ENCODE peak calls at places on chromosomes 7 and 10, in ten cellular contexts. C is CD8-positive, alpha-beta T cell; O is mesendoderm; D is K562; W is IMR-90; K is hepatocyte; X is PC-3; N is iPS DF 6.9; A is tibial artery; Y is cardiac muscle cell. R is an unnamed sample.

GRCh38 chr10:124746992-124747391 is 2.8 kb upstream of the FAM53B start:
- DNase-seq in C (no peak), O (no peak), D (no peak), W (no peak), K (peak), X (no peak), N (no peak), A (no peak), Y (no peak), R (no peak)

GRCh38 chr7:133436014-133436428 is 183.1 kb downstream of the EXOC4 start:
- DNase-seq in C (no peak), O (no peak), D (no peak), W (peak), K (no peak), X (no peak), N (no peak), A (no peak), Y (peak), R (no peak)

GRCh38 chr7:50953820-50954219 is 171.1 kb upstream of the GRB10 start:
- DNase-seq in C (no peak), O (peak), D (no peak), W (peak), K (no peak), X (peak), N (no peak), A (no peak), Y (peak), R (no peak)

GRCh38 chr10:85651507-85651902 is 715.1 kb downstream of the GRID1 start:
- DNase-seq in C (no peak), O (peak), D (no peak), W (no peak), K (peak), X (no peak), N (no peak), A (no peak), Y (no peak), R (no peak)

GRCh38 chr7:115844857-115845256 is 185.7 kb downstream of the TFEC start:
- DNase-seq in C (no peak), O (no peak), D (no peak), W (peak), K (no peak), X (no peak), N (no peak), A (no peak), Y (peak), R (no peak)

GRCh38 chr7:30938435-30939316 is 25.1 kb upstream of the GHRHR start:
- DNase-seq in C (peak), O (peak), D (peak), W (peak), K (peak), X (peak), N (peak), A (peak), Y (peak), R (peak)

GRCh38 chr7:124022551-124022950 is 10.3 kb downstream of the TMEM229A start:
- DNase-seq in C (no peak), O (no peak), D (no peak), W (no peak), K (no peak), X (no peak), N (no peak), A (no peak), Y (no peak), R (no peak)

GRCh38 chr7:70356324-70356797 is 758.1 kb downstream of the AUTS2 start:
- DNase-seq in C (no peak), O (no peak), D (no peak), W (no peak), K (no peak), X (no peak), N (no peak), A (no peak), Y (no peak), R (no peak)

GRCh38 chr10:5890519-5890878 is 456 bp downstream of the FBH1 start:
- DNase-seq in C (no peak), O (peak), D (no peak), W (no peak), K (peak), X (peak), N (no peak), A (no peak), Y (peak), R (no peak)

GRCh38 chr10:33215154-33215553 is 119.3 kb downstream of the NRP1 start:
- DNase-seq in C (no peak), O (no peak), D (no peak), W (peak), K (peak), X (peak), N (no peak), A (no peak), Y (peak), R (no peak)

GRCh38 chr7:95028683-95029082 is 121.3 kb downstream of the PPP1R9A start:
- DNase-seq in C (no peak), O (no peak), D (no peak), W (no peak), K (no peak), X (no peak), N (no peak), A (no peak), Y (no peak), R (no peak)

GRCh38 chr7:50149364-50149763 is 56.3 kb upstream of the ZPBP start:
- DNase-seq in C (no peak), O (no peak), D (no peak), W (no peak), K (no peak), X (no peak), N (no peak), A (no peak), Y (no peak), R (no peak)

GRCh38 chr7:88218836-88219605 is 817 bp downstream of the SRI start:
- DNase-seq in C (peak), O (peak), D (peak), W (peak), K (peak), X (peak), N (no peak), A (peak), Y (peak), R (peak)

GRCh38 chr7:140631602-140632001 is 9.0 kb downstream of the DENND2A start:
- DNase-seq in C (no peak), O (no peak), D (no peak), W (no peak), K (no peak), X (no peak), N (no peak), A (peak), Y (no peak), R (no peak)

GRCh38 chr7:70573202-70573810 is 558.6 kb upstream of the GALNT17 start:
- DNase-seq in C (no peak), O (no peak), D (no peak), W (no peak), K (no peak), X (no peak), N (no peak), A (no peak), Y (no peak), R (no peak)

GRCh38 chr10:60911715-60912114 is 32.3 kb downstream of the RHOBTB1 start:
- DNase-seq in C (no peak), O (no peak), D (no peak), W (no peak), K (no peak), X (no peak), N (no peak), A (no peak), Y (no peak), R (no peak)

GRCh38 chr10:60910543-60910942 is 33.4 kb downstream of the RHOBTB1 start:
- DNase-seq in C (no peak), O (no peak), D (no peak), W (no peak), K (no peak), X (no peak), N (no peak), A (peak), Y (peak), R (no peak)

GRCh38 chr10:60911216-60911615 is 32.8 kb downstream of the RHOBTB1 start:
- DNase-seq in C (no peak), O (no peak), D (no peak), W (no peak), K (no peak), X (no peak), N (no peak), A (no peak), Y (no peak), R (no peak)

GRCh38 chr10:60907972-60908371 is 36.0 kb downstream of the RHOBTB1 start:
- DNase-seq in C (no peak), O (no peak), D (no peak), W (no peak), K (no peak), X (no peak), N (no peak), A (no peak), Y (peak), R (no peak)

GRCh38 chr10:60908896-60909295 is 35.1 kb downstream of the RHOBTB1 start:
- DNase-seq in C (no peak), O (no peak), D (no peak), W (no peak), K (no peak), X (no peak), N (no peak), A (no peak), Y (no peak), R (no peak)
- H3K27ac ChIP-seq in C (no peak), O (no peak), D (no peak), W (no peak), K (peak), X (no peak), N (no peak), A (no peak), Y (no peak), R (no peak)

GRCh38 chr7:121186746-121187145 is 142.1 kb upstream of the WNT16 start:
- DNase-seq in C (no peak), O (no peak), D (no peak), W (no peak), K (no peak), X (no peak), N (no peak), A (no peak), Y (no peak), R (no peak)
- H3K4me3 ChIP-seq in C (no peak), O (no peak), D (no peak), W (no peak), K (no peak), X (no peak), N (no peak), A (no peak), Y (no peak), R (no peak)

GRCh38 chr10:132200344-132201110 is 13.8 kb downstream of the DPYSL4 start:
- DNase-seq in C (no peak), O (no peak), D (no peak), W (no peak), K (no peak), X (no peak), N (no peak), A (no peak), Y (no peak), R (no peak)

GRCh38 chr10:132198068-132198370 is 11.3 kb downstream of the DPYSL4 start:
- DNase-seq in C (no peak), O (no peak), D (no peak), W (no peak), K (no peak), X (no peak), N (no peak), A (no peak), Y (no peak), R (no peak)

GRCh38 chr10:132198381-132199181 is 11.8 kb downstream of the DPYSL4 start:
- DNase-seq in C (no peak), O (no peak), D (no peak), W (no peak), K (no peak), X (no peak), N (no peak), A (no peak), Y (no peak), R (peak)

GRCh38 chr10:132199854-132200311 is 13.1 kb downstream of the DPYSL4 start:
- DNase-seq in C (no peak), O (no peak), D (no peak), W (no peak), K (no peak), X (no peak), N (no peak), A (no peak), Y (no peak), R (no peak)

DNA sequence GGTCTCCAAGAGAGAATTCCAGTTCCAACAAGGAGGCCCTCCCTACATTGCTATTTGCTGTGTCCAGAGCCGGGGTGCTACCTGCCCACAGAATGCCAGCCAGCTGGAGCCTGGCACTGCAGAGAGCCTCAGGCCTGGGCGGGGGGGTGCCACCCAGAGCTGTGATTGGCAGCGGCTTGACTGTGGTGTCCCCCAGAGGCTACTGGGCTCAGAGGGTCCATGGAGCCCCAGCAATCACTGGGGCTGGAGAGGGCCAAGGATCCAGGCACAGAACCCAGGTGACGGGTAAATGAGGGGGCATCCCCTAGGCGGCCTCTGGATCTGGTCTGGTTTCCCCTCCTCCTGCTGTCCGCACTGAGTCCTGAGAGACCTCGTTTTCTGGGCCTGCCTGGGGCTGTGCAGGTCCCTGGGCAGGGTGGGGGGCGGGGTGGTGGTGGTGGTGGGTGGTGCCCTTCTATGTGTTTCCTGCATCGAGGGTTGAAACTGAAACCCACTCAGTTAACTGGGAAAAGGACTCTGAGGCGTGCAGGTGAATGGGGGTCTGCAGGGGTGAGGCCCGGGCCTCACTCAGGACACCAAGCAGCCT is 12.6 kb downstream of the DPYSL4 start:
- DNase-seq in C (no peak), O (no peak), D (no peak), W (no peak), K (no peak), X (no peak), N (no peak), A (no peak), Y (no peak), R (no peak)
- H3K27ac ChIP-seq in C (no peak), O (no peak), D (no peak), W (no peak), K (no peak), X (no peak), N (no peak), A (no peak), Y (no peak), R (no peak)

GRCh38 chr10:52208394-52208793 is 105.7 kb upstream of the DKK1 start:
- DNase-seq in C (no peak), O (no peak), D (no peak), W (no peak), K (no peak), X (no peak), N (no peak), A (no peak), Y (no peak), R (no peak)
- H3K4me3 ChIP-seq in C (no peak), O (no peak), D (no peak), W (no peak), K (no peak), X (no peak), N (no peak), A (no peak), Y (no peak), R (no peak)

GRCh38 chr10:74488907-74489306 is 337.5 kb upstream of the KAT6B start:
- DNase-seq in C (no peak), O (no peak), D (no peak), W (no peak), K (no peak), X (no peak), N (no peak), A (no peak), Y (no peak), R (no peak)
- H3K27ac ChIP-seq in C (no peak), O (no peak), D (no peak), W (no peak), K (no peak), X (no peak), N (no peak), A (no peak), Y (no peak), R (no peak)

R was measured in CD8-positive, alpha-beta memory T cell.